ENCODE peak calls at places on chromosomes 16 and 17, in eight cellular contexts. I is ovary; H is HAP-1; Z is left lobe of liver; T is cardiac fibroblast; X is NCI-H1092; D is stimulated activated CD4-positive, alpha-beta T cell treated with anti-CD3 and anti-CD28 coated beads, Interleukin-2, amount 100 ng/mL, for 24 hours; P is AG04449. V is an unnamed sample.
A peak's percentile ranks its signal among the peaks of the same experiment; 100 is the strongest.

GRCh38 chr17:71455219-71455618 is 665.6 kb upstream of the SOX9 start:
- DNase-seq in X (no peak), I (no peak), H (no peak), T (no peak), Z (no peak), P (no peak), D (no peak), V (no peak)

GRCh38 chr17:50053654-50053960 is 2.3 kb upstream of the ITGA3 start:
- DNase-seq in P (no peak), Z (no peak), T (no peak), X (no peak), I (no peak), H (no peak), D (no peak), V (no peak)

GRCh38 chr17:83190601-83191387 is 111.4 kb downstream of the METRNL start:
- DNase-seq in T (no peak), H (no peak), I (peak; percentile 16), P (no peak), D (no peak), Z (peak; percentile 38), X (no peak), V (no peak)

GRCh38 chr17:6636105-6636504 is 4.4 kb downstream of the KIAA0753 start:
- DNase-seq in Z (no peak), I (no peak), X (no peak), T (no peak), P (no peak), D (no peak), H (no peak), V (no peak)

GRCh38 chr17:17892731-17893130 is 55.9 kb upstream of the SREBF1 start:
- DNase-seq in I (no peak), T (no peak), P (no peak), H (no peak), Z (no peak), D (no peak), X (no peak), V (no peak)

GRCh38 chr17:77923776-77924513 is 34.6 kb upstream of the TNRC6C start:
- DNase-seq in P (no peak), I (no peak), Z (no peak), T (no peak), D (no peak), X (no peak), H (no peak), V (no peak)

GRCh38 chr17:58822148-58823050 is 66.7 kb downstream of the PPM1E start:
- DNase-seq in Z (no peak), D (no peak), T (peak; percentile 13), H (peak; percentile 68), I (no peak), X (no peak), P (no peak), V (no peak)

GRCh38 chr17:19958023-19958422 is 19.6 kb downstream of the AKAP10 start:
- DNase-seq in P (peak; percentile 82), I (no peak), T (peak; percentile 91), Z (no peak), H (peak; percentile 50), D (no peak), X (no peak), V (no peak)

GRCh38 chr16:27841061-27841801 is 222.3 kb downstream of the GSG1L start:
- DNase-seq in Z (no peak), X (no peak), D (no peak), H (no peak), I (no peak), T (no peak), P (no peak), V (no peak)

GRCh38 chr16:62034236-62035114 is 1.8 kb downstream of the CDH8 start:
- DNase-seq in P (no peak), D (no peak), T (no peak), X (no peak), I (no peak), H (no peak), Z (no peak), V (no peak)

GRCh38 chr17:39979865-39980401 is 674 bp upstream of the PSMD3 start:
- DNase-seq in D (peak; percentile 37), Z (no peak), T (no peak), I (peak; percentile 28), H (peak; percentile 41), P (no peak), X (no peak), V (no peak)

GRCh38 chr16:85900031-85900792 is 1.2 kb downstream of the IRF8 start:
- DNase-seq in X (no peak), P (no peak), T (no peak), I (peak; percentile 6), H (no peak), Z (peak; percentile 39), D (no peak), V (no peak)

V was measured in pancreas.